ENCODE peak calls at places on chromosomes 5 and 9, in six cellular contexts. One of them, this sample, is unnamed.

GRCh38 chr5:13601152-13601551 is 343.3 kb downstream of the DNAH5 start:
- DNase-seq in lung: no peak
- DNase-seq in breast epithelium: no peak
- DNase-seq in A549: no peak
- DNase-seq in IMR-90: peak; percentile 46
- DNase-seq in Peyer's patch: no peak
- DNase-seq in this sample: no peak

GRCh38 chr5:143583385-143583784 is 179.9 kb upstream of the NR3C1 start:
- DNase-seq in Peyer's patch: no peak
- DNase-seq in breast epithelium: no peak
- DNase-seq in A549: no peak
- DNase-seq in lung: no peak
- DNase-seq in IMR-90: no peak
- DNase-seq in this sample: no peak

GRCh38 chr5:134114886-134115805 is 665 bp downstream of the TCF7 start:
- DNase-seq in breast epithelium: no peak
- DNase-seq in IMR-90: no peak
- DNase-seq in Peyer's patch: peak; percentile 72
- DNase-seq in lung: peak; percentile 35
- DNase-seq in A549: peak; percentile 41
- DNase-seq in this sample: peak; percentile 90

GRCh38 chr5:174751154-174751990 is 27.0 kb downstream of the MSX2 start:
- DNase-seq in Peyer's patch: no peak
- DNase-seq in A549: no peak
- DNase-seq in breast epithelium: no peak
- DNase-seq in lung: no peak
- DNase-seq in IMR-90: no peak
- DNase-seq in this sample: no peak

GRCh38 chr9:109846781-109847180 is 66.8 kb downstream of the PALM2AKAP2 start:
- DNase-seq in IMR-90: no peak
- DNase-seq in lung: no peak
- DNase-seq in breast epithelium: no peak
- DNase-seq in A549: no peak
- DNase-seq in Peyer's patch: no peak
- DNase-seq in this sample: no peak

GRCh38 chr5:157473383-157474370 is 13.7 kb downstream of the NIPAL4 start:
- DNase-seq in IMR-90: peak; percentile 87
- DNase-seq in Peyer's patch: no peak
- DNase-seq in A549: no peak
- DNase-seq in lung: no peak
- DNase-seq in breast epithelium: no peak
- DNase-seq in this sample: no peak

GRCh38 chr5:62260510-62260909 is 45.5 kb upstream of the KIF2A start:
- DNase-seq in A549: no peak
- DNase-seq in breast epithelium: no peak
- DNase-seq in IMR-90: no peak
- DNase-seq in Peyer's patch: no peak
- DNase-seq in lung: no peak
- DNase-seq in this sample: no peak

GRCh38 chr9:23683021-23683431 is 143.0 kb downstream of the ELAVL2 start:
- DNase-seq in A549: no peak
- DNase-seq in breast epithelium: no peak
- DNase-seq in Peyer's patch: no peak
- DNase-seq in lung: no peak
- DNase-seq in IMR-90: no peak
- DNase-seq in this sample: no peak

GRCh38 chr9:33130501-33130900 is 36.6 kb downstream of the B4GALT1 start:
- DNase-seq in breast epithelium: no peak
- DNase-seq in A549: peak; percentile 29
- DNase-seq in lung: no peak
- DNase-seq in IMR-90: peak; percentile 46
- DNase-seq in Peyer's patch: no peak
- DNase-seq in this sample: peak; percentile 57

GRCh38 chr9:108844391-108844790 is 11.4 kb downstream of the ACTL7B start:
- DNase-seq in breast epithelium: no peak
- DNase-seq in IMR-90: no peak
- DNase-seq in Peyer's patch: no peak
- DNase-seq in lung: no peak
- DNase-seq in A549: no peak
- DNase-seq in this sample: no peak

GRCh38 chr5:112293587-112293986 is 125.5 kb downstream of the EPB41L4A start:
- DNase-seq in Peyer's patch: no peak
- DNase-seq in A549: no peak
- DNase-seq in IMR-90: no peak
- DNase-seq in lung: no peak
- DNase-seq in breast epithelium: no peak
- DNase-seq in this sample: no peak

GRCh38 chr5:151021771-151022170 is 1.4 kb downstream of the GPX3 start:
- DNase-seq in A549: no peak
- DNase-seq in Peyer's patch: no peak
- DNase-seq in lung: no peak
- DNase-seq in IMR-90: no peak
- DNase-seq in breast epithelium: no peak
- DNase-seq in this sample: no peak

GRCh38 chr9:93372391-93372790 is 79.1 kb upstream of the FAM120A start:
- DNase-seq in breast epithelium: no peak
- DNase-seq in Peyer's patch: no peak
- DNase-seq in lung: no peak
- DNase-seq in IMR-90: no peak
- DNase-seq in A549: no peak
- DNase-seq in this sample: no peak

GRCh38 chr9:73979894-73980264 is 517.3 kb upstream of the RORB start:
- DNase-seq in IMR-90: no peak
- DNase-seq in breast epithelium: no peak
- DNase-seq in A549: no peak
- DNase-seq in lung: no peak
- DNase-seq in Peyer's patch: no peak
- DNase-seq in this sample: no peak

GRCh38 chr5:91794856-91795548 is 411.9 kb upstream of the ARRDC3 start:
- DNase-seq in lung: no peak
- DNase-seq in Peyer's patch: no peak
- DNase-seq in IMR-90: no peak
- DNase-seq in breast epithelium: no peak
- DNase-seq in A549: peak; percentile 8
- DNase-seq in this sample: no peak

GRCh38 chr5:178336889-178337785 is 104.5 kb upstream of the PHYKPL start:
- DNase-seq in breast epithelium: peak; percentile 42
- DNase-seq in A549: no peak
- DNase-seq in lung: no peak
- DNase-seq in IMR-90: no peak
- DNase-seq in Peyer's patch: no peak
- DNase-seq in this sample: peak; percentile 74

GRCh38 chr9:131018621-131019020 is 9.6 kb downstream of the LAMC3 start:
- DNase-seq in Peyer's patch: no peak
- DNase-seq in lung: no peak
- DNase-seq in IMR-90: no peak
- DNase-seq in breast epithelium: no peak
- DNase-seq in A549: no peak
- DNase-seq in this sample: no peak

GRCh38 chr5:103469288-103470065 is 93.1 kb downstream of the NUDT12 start:
- DNase-seq in A549: no peak
- DNase-seq in lung: no peak
- DNase-seq in IMR-90: peak; percentile 47
- DNase-seq in breast epithelium: no peak
- DNase-seq in Peyer's patch: no peak
- DNase-seq in this sample: no peak

GRCh38 chr9:121888438-121888775 is 204.7 kb downstream of the TTLL11 start:
- DNase-seq in lung: no peak
- DNase-seq in A549: peak; percentile 29
- DNase-seq in Peyer's patch: no peak
- DNase-seq in breast epithelium: no peak
- DNase-seq in IMR-90: peak; percentile 85
- DNase-seq in this sample: no peak

GRCh38 chr9:122897969-122898368 is 7.2 kb downstream of the RC3H2 start:
- DNase-seq in A549: no peak
- DNase-seq in Peyer's patch: no peak
- DNase-seq in breast epithelium: no peak
- DNase-seq in IMR-90: peak; percentile 46
- DNase-seq in lung: no peak
- DNase-seq in this sample: no peak

GRCh38 chr5:166909926-166910325 is 1381.5 kb upstream of the WWC1 start:
- DNase-seq in breast epithelium: no peak
- DNase-seq in Peyer's patch: no peak
- DNase-seq in IMR-90: no peak
- DNase-seq in A549: no peak
- DNase-seq in lung: no peak
- DNase-seq in this sample: no peak

GRCh38 chr5:134917070-134917831 is 12.3 kb downstream of the PCBD2 start:
- DNase-seq in IMR-90: no peak
- DNase-seq in breast epithelium: no peak
- DNase-seq in Peyer's patch: no peak
- DNase-seq in A549: peak; percentile 16
- DNase-seq in lung: no peak
- DNase-seq in this sample: no peak

GRCh38 chr9:68847765-68848164 is 142.7 kb downstream of the PIP5K1B start:
- DNase-seq in Peyer's patch: no peak
- DNase-seq in A549: no peak
- DNase-seq in breast epithelium: no peak
- DNase-seq in lung: no peak
- DNase-seq in IMR-90: no peak
- DNase-seq in this sample: no peak

GRCh38 chr5:109102291-109102690 is 307.5 kb downstream of the PJA2 start:
- DNase-seq in A549: no peak
- DNase-seq in lung: no peak
- DNase-seq in breast epithelium: no peak
- DNase-seq in Peyer's patch: no peak
- DNase-seq in IMR-90: no peak
- DNase-seq in this sample: no peak

GRCh38 chr9:87337335-87338074 is 160.2 kb upstream of the DAPK1 start:
- DNase-seq in breast epithelium: no peak
- DNase-seq in IMR-90: no peak
- DNase-seq in lung: no peak
- DNase-seq in Peyer's patch: no peak
- DNase-seq in A549: peak; percentile 31
- DNase-seq in this sample: no peak

GRCh38 chr5:76710991-76711390 is 4.9 kb upstream of the F2R start:
- DNase-seq in breast epithelium: no peak
- DNase-seq in Peyer's patch: no peak
- DNase-seq in IMR-90: peak; percentile 61
- DNase-seq in lung: no peak
- DNase-seq in A549: no peak
- DNase-seq in this sample: no peak

DNA sequence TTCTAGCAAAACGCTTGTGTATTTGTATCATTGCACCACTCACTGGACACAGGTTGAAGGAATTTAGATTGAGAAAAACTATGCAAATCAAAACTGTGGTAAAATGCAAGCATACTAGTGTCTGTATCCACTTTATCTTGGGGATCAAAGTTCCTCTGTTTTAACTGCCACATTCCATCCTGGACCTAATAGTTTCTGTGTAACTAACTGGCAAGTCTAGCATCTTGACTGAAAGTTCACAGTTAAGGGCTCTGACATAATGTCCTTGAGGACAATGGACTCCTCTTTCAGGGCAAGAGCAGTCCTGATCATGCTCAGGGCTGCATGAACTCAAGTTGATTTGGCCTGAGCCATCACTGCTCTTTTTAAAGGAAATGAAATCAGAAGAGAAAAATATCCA is 30.7 kb downstream of the NFIB start:
- DNase-seq in lung: no peak
- DNase-seq in Peyer's patch: no peak
- DNase-seq in IMR-90: no peak
- DNase-seq in A549: no peak
- DNase-seq in breast epithelium: no peak
- DNase-seq in this sample: no peak
- H3K27ac ChIP-seq in lung: no peak overlapping the region
- H3K27ac ChIP-seq in Peyer's patch: no peak overlapping the region
- H3K27ac ChIP-seq in IMR-90: no peak overlapping the region
- H3K27ac ChIP-seq in A549: no peak overlapping the region
- H3K27ac ChIP-seq in breast epithelium: peak overlapping the region; percentile 40
- H3K27ac ChIP-seq in this sample: no peak overlapping the region

DNA sequence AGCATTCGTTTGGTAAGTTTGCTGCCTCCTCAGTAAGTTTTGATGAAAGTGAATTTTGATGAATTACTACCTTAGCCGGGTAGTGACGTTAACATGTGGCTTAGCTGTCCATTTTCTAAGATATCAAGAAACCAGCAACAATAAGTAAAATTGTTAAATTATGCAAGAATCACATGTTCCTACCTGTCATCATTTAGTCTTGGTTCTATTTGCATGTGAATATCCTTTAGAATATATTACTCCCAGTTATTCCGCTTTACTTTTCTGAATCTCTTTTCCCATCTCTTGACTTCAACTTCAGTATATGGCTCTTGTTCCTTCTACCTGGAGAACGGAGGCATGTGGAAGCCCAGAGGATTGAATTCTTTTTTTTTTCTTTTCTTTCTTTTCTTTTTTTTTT is 59.4 kb downstream of the DOCK8 start:
- DNase-seq in lung: no peak
- DNase-seq in IMR-90: no peak
- DNase-seq in A549: no peak
- DNase-seq in Peyer's patch: no peak
- DNase-seq in breast epithelium: no peak
- DNase-seq in this sample: no peak
- TF ChIP-seq CTCF in lung: no peak
- TF ChIP-seq CTCF in IMR-90: no peak
- TF ChIP-seq CTCF in A549: no peak
- TF ChIP-seq CTCF in Peyer's patch: no peak
- TF ChIP-seq CTCF in breast epithelium: no peak
- TF ChIP-seq CTCF in this sample: no peak

DNA sequence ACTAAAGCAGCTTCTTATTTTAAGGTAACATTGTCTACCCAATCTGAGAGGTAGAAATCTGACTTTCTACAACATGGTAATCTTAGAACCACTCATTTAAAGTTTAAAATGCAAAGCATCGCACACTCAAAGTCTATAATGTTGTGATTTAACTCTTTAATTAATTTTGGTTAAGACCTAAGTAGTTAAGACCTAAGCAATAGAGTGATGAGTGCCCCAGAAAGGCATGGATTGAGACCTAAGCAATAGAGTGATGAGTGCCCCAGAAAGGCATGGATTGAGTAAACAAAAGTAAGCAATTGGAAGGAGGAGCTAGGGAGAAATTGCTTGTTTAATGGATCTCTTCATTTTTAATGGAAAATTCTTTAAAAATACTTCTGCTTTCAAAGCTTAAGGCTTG is 86.8 kb downstream of the NLN start:
- DNase-seq in lung: no peak
- DNase-seq in IMR-90: peak; percentile 62
- DNase-seq in breast epithelium: no peak
- DNase-seq in A549: no peak
- DNase-seq in Peyer's patch: no peak
- DNase-seq in this sample: no peak
- H3K27ac ChIP-seq in lung: no peak overlapping the region
- H3K27ac ChIP-seq in IMR-90: peak overlapping the region; percentile 46
- H3K27ac ChIP-seq in breast epithelium: no peak overlapping the region
- H3K27ac ChIP-seq in A549: no peak overlapping the region
- H3K27ac ChIP-seq in Peyer's patch: no peak overlapping the region
- H3K27ac ChIP-seq in this sample: no peak overlapping the region

DNA sequence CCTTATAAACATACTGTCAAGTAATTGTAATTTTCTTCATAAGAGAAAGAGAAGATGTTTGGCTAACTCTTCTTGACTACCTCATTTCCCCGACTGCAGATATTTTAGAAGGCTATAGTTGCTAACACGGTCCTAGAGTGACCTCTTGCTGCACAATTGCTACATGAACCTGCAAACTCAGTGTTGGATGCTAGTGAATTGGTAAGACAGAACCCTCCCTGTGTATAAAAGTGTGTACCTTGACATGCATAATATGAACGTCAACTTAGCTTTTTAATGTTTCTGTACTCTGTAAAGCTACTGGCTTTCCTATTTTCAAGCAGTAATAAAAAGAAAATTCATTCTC is 46.7 kb upstream of the CER1 start:
- DNase-seq in IMR-90: peak; percentile 5
- DNase-seq in lung: no peak
- DNase-seq in Peyer's patch: no peak
- DNase-seq in breast epithelium: no peak
- DNase-seq in A549: no peak
- DNase-seq in this sample: no peak
- TF ChIP-seq CTCF in IMR-90: no peak
- TF ChIP-seq CTCF in lung: no peak
- TF ChIP-seq CTCF in Peyer's patch: no peak
- TF ChIP-seq CTCF in breast epithelium: no peak
- TF ChIP-seq CTCF in A549: no peak
- TF ChIP-seq CTCF in this sample: peak; percentile 25